ENCODE peak calls at places on chromosome 17, in eight cellular contexts. Z, N, B, G, U, H, S and T are unnamed samples.

GRCh38 chr17:18246880-18247612 is 11.5 kb downstream of the FLII start:
- DNase-seq in Z (peak; percentile 31), N (peak; percentile 61), B (no peak), G (peak; percentile 82), U (no peak), H (peak; percentile 83), S (peak; percentile 86), T (no peak)

GRCh38 chr17:37086329-37086728 is 137.6 kb downstream of the AATF start:
- DNase-seq in Z (no peak), N (no peak), B (no peak), G (no peak), U (no peak), H (no peak), S (no peak), T (no peak)

GRCh38 chr17:58060596-58061191 is 22.5 kb upstream of the DYNLL2 start:
- DNase-seq in Z (peak; percentile 42), N (peak; percentile 78), B (no peak), G (peak; percentile 33), U (no peak), H (no peak), S (peak; percentile 29), T (no peak)

GRCh38 chr17:61380217-61380835 is 19.3 kb upstream of the TBX2 start:
- DNase-seq in Z (no peak), N (no peak), B (no peak), G (no peak), U (no peak), H (no peak), S (no peak), T (no peak)

GRCh38 chr17:50482110-50482509 is 3.5 kb downstream of the RSAD1 start:
- DNase-seq in Z (no peak), N (no peak), B (no peak), G (no peak), U (no peak), H (no peak), S (no peak), T (no peak)

GRCh38 chr17:21680366-21680765 is 12.0 kb upstream of the KCNJ18 start:
- DNase-seq in Z (no peak), N (no peak), B (no peak), G (peak; percentile 11), U (no peak), H (no peak), S (no peak), T (no peak)

GRCh38 chr17:49843774-49844350 is 4.0 kb downstream of the TAC4 start:
- DNase-seq in Z (peak; percentile 30), N (no peak), B (no peak), G (no peak), U (no peak), H (no peak), S (no peak), T (no peak)

GRCh38 chr17:71762526-71762925 is 358.3 kb upstream of the SOX9 start:
- DNase-seq in Z (no peak), N (no peak), B (no peak), G (peak; percentile 26), U (no peak), H (no peak), S (no peak), T (no peak)

GRCh38 chr17:50906443-50906842 is 40.3 kb upstream of the TOB1 start:
- DNase-seq in Z (no peak), N (no peak), B (no peak), G (no peak), U (no peak), H (no peak), S (no peak), T (no peak)

GRCh38 chr17:63139356-63139755 is 173.3 kb downstream of the TANC2 start:
- DNase-seq in Z (no peak), N (no peak), B (no peak), G (no peak), U (no peak), H (no peak), S (no peak), T (no peak)

GRCh38 chr17:33055171-33055611 is 63.5 kb downstream of the SPACA3 start:
- DNase-seq in Z (no peak), N (no peak), B (no peak), G (no peak), U (no peak), H (no peak), S (no peak), T (no peak)

GRCh38 chr17:79968116-79968515 is 67.6 kb downstream of the TBC1D16 start:
- DNase-seq in Z (no peak), N (no peak), B (no peak), G (no peak), U (no peak), H (no peak), S (no peak), T (no peak)

GRCh38 chr17:39769974-39770587 is 32.3 kb downstream of the GRB7 start:
- DNase-seq in Z (no peak), N (no peak), B (no peak), G (no peak), U (peak; percentile 32), H (no peak), S (no peak), T (no peak)

GRCh38 chr17:7992924-7993323 is 9.5 kb upstream of the GUCY2D start:
- DNase-seq in Z (no peak), N (no peak), B (no peak), G (no peak), U (no peak), H (no peak), S (no peak), T (no peak)

GRCh38 chr17:66842959-66843358 is 8.0 kb downstream of the CACNG5 start:
- DNase-seq in Z (no peak), N (no peak), B (no peak), G (no peak), U (no peak), H (no peak), S (no peak), T (no peak)

GRCh38 chr17:33169580-33170285 is 123.4 kb downstream of the ASIC2 start:
- DNase-seq in Z (peak; percentile 2), N (no peak), B (peak; percentile 94), G (no peak), U (peak; percentile 68), H (no peak), S (no peak), T (no peak)

GRCh38 chr17:14553847-14554246 is 253.0 kb downstream of the HS3ST3B1 start:
- DNase-seq in Z (no peak), N (no peak), B (no peak), G (no peak), U (no peak), H (no peak), S (no peak), T (no peak)
- TF ChIP-seq CTCF in Z (no peak), N (no peak), B (no peak), G (no peak), U (no peak), H (peak; percentile 51), S (no peak), T (peak; percentile 26)

GRCh38 chr17:78883090-78883532 is 19.9 kb downstream of the CEP295NL start:
- DNase-seq in Z (peak; percentile 79), N (peak; percentile 87), B (no peak), G (peak; percentile 71), U (peak; percentile 71), H (no peak), S (peak; percentile 81), T (no peak)

GRCh38 chr17:78884876-78885667 is 17.9 kb downstream of the CEP295NL start:
- DNase-seq in Z (no peak), N (no peak), B (no peak), G (no peak), U (no peak), H (no peak), S (no peak), T (no peak)

GRCh38 chr17:78884148-78884870 is 18.7 kb downstream of the CEP295NL start:
- DNase-seq in Z (peak; percentile 19), N (peak; percentile 66), B (no peak), G (no peak), U (no peak), H (no peak), S (no peak), T (no peak)

GRCh38 chr17:78882546-78883089 is 20.4 kb downstream of the CEP295NL start:
- DNase-seq in Z (no peak), N (no peak), B (no peak), G (no peak), U (no peak), H (no peak), S (peak; percentile 46), T (no peak)

DNA sequence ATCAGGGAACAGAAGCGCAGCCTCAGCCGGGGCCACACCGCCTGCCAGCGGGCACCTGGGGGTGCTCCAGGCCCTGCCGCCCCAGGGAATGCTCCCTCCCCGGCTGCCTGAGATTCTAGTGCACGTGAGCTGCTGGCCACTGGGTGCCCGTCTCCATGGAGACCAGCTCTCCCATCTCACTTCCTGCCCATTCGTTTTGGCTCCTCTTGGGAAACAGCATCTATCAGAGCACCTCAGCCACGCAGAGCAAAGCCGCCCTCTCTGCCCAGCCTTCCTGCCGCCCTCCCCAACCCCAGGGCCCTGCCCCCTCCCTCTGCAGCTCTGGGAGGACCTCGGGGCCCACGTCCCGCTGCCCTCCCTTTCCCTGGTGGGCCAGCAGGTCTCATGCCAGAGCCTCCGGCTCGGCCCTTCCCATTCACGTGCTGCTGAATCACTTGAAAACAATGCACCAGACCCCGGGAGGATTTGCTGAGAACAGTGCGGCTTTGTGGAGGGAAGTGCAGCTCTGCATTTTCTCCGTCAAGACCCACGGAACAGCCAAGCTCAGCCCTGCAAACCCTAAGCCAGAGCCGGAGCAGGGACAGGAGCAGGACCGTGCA is 19.4 kb downstream of the CEP295NL start:
- DNase-seq in Z (peak; percentile 98), N (peak; percentile 89), B (peak; percentile 45), G (peak; percentile 71), U (peak; percentile 96), H (no peak), S (peak; percentile 63), T (no peak)
- TF ChIP-seq CTCF in Z (no peak), N (no peak), B (no peak), G (peak; percentile 14), U (no peak), H (no peak), S (no peak), T (no peak)

GRCh38 chr17:30372755-30373154 is 6.0 kb upstream of the CPD start:
- DNase-seq in Z (no peak), N (no peak), B (no peak), G (no peak), U (no peak), H (no peak), S (no peak), T (no peak)
- TF ChIP-seq CTCF in Z (no peak), N (no peak), B (peak; percentile 26), G (no peak), U (no peak), H (peak; percentile 48), S (no peak), T (peak; percentile 20)

DNA sequence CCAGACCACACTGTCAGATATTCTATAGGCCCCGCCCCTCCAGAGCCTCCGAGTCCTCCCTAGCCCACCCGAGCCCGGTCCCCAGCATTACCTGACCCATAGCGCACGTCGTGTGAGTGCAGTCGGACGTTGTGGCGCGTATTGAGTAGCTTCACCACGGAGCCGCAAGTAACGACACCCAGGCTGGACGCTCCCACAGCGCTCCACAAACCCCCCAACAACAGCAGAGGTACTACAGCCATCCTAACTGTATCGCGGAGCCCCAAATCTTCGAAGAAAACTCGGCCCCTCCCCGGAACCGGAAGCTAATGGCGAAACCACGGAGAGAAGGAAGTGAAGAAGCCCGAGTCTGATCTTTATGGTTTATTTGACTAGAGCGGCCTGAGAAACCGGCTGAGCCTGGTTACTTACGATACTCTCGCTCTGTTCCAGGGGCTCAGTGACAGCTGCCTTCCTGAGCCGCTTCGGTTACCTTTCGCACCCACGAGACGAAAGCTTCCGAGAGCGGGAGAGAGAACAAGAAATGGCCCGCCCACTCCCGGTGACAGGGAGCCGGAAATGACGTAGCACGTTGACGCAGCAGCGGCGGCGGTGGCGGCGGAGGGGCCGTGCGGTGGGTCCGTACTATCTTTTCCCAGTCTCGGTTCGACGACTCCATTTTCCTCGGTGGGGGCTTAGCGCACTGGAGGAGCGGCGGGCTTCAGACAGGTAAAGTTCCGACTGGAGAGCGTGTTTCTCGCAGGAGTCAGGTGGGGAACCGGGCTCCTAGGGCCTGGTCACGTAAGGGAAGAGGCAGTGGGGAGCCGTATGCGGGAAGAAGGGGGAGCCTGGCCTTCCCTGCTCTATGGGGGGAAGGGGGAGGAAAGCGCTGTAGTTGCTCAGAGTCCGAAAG is at the start of the genes SDF2 and SUPT6H:
- DNase-seq in Z (peak; percentile 86), N (peak; percentile 91), B (no peak), G (peak; percentile 88), U (peak; percentile 87), H (no peak), S (peak; percentile 94), T (peak; percentile 96)
- TF ChIP-seq CTCF in Z (no peak), N (no peak), B (no peak), G (peak; percentile 16), U (no peak), H (no peak), S (no peak), T (no peak)